ENCODE peak calls at places on chromosomes 6 and 20, in ten cellular contexts. J, R, X, I, U, B, E, V, S and D are unnamed samples.

GRCh38 chr20:1417273-1417672 is 24.4 kb upstream of the FKBP1A start:
- DNase-seq in X (no peak), E (no peak), S (no peak), U (no peak), V (no peak), J (peak; percentile 98), R (no peak), I (no peak), B (no peak), D (no peak)

GRCh38 chr6:110944681-110945151 is 13.8 kb upstream of the GTF3C6 start:
- DNase-seq in R (no peak), E (no peak), B (no peak), I (peak; percentile 81), S (peak; percentile 43), V (no peak), X (peak; percentile 97), U (no peak), J (peak; percentile 95), D (no peak)

GRCh38 chr20:41321003-41321402 is 3.5 kb upstream of the ZHX3 start:
- DNase-seq in J (no peak), B (no peak), V (no peak), U (no peak), X (no peak), S (no peak), I (no peak), E (no peak), R (no peak), D (no peak)

GRCh38 chr6:150149146-150149545 is 6.3 kb downstream of the PPP1R14C start:
- DNase-seq in R (no peak), E (no peak), S (no peak), I (peak; percentile 28), J (no peak), U (no peak), V (no peak), X (no peak), B (no peak), D (no peak)

GRCh38 chr6:138310294-138310693 is 67.4 kb upstream of the SMIM28 start:
- DNase-seq in S (no peak), X (no peak), J (no peak), U (no peak), E (no peak), I (no peak), B (peak; percentile 67), V (no peak), R (peak; percentile 63), D (no peak)

GRCh38 chr6:85403331-85404015 is 46.4 kb upstream of the NT5E start:
- DNase-seq in J (peak; percentile 96), B (no peak), U (no peak), S (peak; percentile 5), X (no peak), E (no peak), R (no peak), V (no peak), I (peak; percentile 63), D (no peak)

GRCh38 chr6:30735668-30736314 is 6.7 kb downstream of the FLOT1 start:
- DNase-seq in J (no peak), X (no peak), U (no peak), V (no peak), E (no peak), S (no peak), B (no peak), I (no peak), R (no peak), D (no peak)

GRCh38 chr6:136429264-136429663 is 121.0 kb downstream of the MAP7 start:
- DNase-seq in J (no peak), V (no peak), B (no peak), X (no peak), E (no peak), U (no peak), I (no peak), R (no peak), S (no peak), D (no peak)

GRCh38 chr20:38049800-38050199 is 16.3 kb downstream of the RPRD1B start:
- DNase-seq in X (no peak), V (no peak), B (no peak), E (no peak), J (peak; percentile 95), R (no peak), S (no peak), U (no peak), I (peak; percentile 46), D (no peak)

GRCh38 chr6:8277769-8278168 is 157.6 kb downstream of the SLC35B3 start:
- DNase-seq in B (no peak), J (no peak), X (no peak), S (no peak), V (no peak), I (no peak), R (no peak), E (no peak), U (no peak), D (no peak)

GRCh38 chr20:48725589-48725991 is 102.2 kb downstream of the PREX1 start:
- DNase-seq in B (no peak), S (no peak), J (peak; percentile 82), U (no peak), R (no peak), V (no peak), I (peak; percentile 98), X (peak; percentile 49), E (no peak), D (peak; percentile 12)